ENCODE peak calls at places on chromosomes 2 and 18, in six cellular contexts. U is fibroblast of lung; B is CD4-positive, alpha-beta T cell; Z is CD4-positive, alpha-beta memory T cell; A is dorsolateral prefrontal cortex; I is substantia nigra. H is an unnamed sample.

GRCh38 chr2:5691659-5692529 is at the start of gene SOX11:
- DNase-seq in U (peak), B (no peak), Z (no peak), A (no peak), I (peak), H (no peak)

GRCh38 chr2:80086831-80087230 is 217.7 kb downstream of the LRRTM1 start:
- DNase-seq in U (peak), B (no peak), Z (no peak), A (no peak), I (no peak), H (no peak)

GRCh38 chr2:106566050-106566449 is 78.9 kb downstream of the CD8B2 start:
- DNase-seq in U (no peak), B (no peak), Z (no peak), A (no peak), I (no peak), H (no peak)

GRCh38 chr2:25103287-25103871 is 61.5 kb downstream of the EFR3B start:
- DNase-seq in U (peak), B (no peak), Z (no peak), A (no peak), I (no peak), H (no peak)

GRCh38 chr2:103361712-103362111 is 599.9 kb downstream of the TMEM182 start:
- DNase-seq in U (no peak), B (no peak), Z (no peak), A (no peak), I (no peak), H (no peak)

GRCh38 chr18:48490641-48491040 is 48.2 kb upstream of the CTIF start:
- DNase-seq in U (peak), B (no peak), Z (no peak), A (no peak), I (no peak), H (no peak)

GRCh38 chr2:21317131-21317530 is 193.4 kb downstream of the TDRD15 start:
- DNase-seq in U (no peak), B (no peak), Z (no peak), A (peak), I (peak), H (no peak)

GRCh38 chr2:45675130-45675812 is 23.8 kb downstream of the PRKCE start:
- DNase-seq in U (no peak), B (no peak), Z (no peak), A (no peak), I (no peak), H (no peak)

GRCh38 chr2:109324859-109325258 is 195.9 kb downstream of the SH3RF3 start:
- DNase-seq in U (peak), B (no peak), Z (no peak), A (no peak), I (no peak), H (no peak)

GRCh38 chr2:169997140-169997887 is 170.1 kb downstream of the UBR3 start:
- DNase-seq in U (no peak), B (no peak), Z (no peak), A (no peak), I (no peak), H (no peak)

GRCh38 chr2:233690444-233690843 is 2.2 kb upstream of the UGT1A6 start:
- DNase-seq in U (peak), B (no peak), Z (no peak), A (no peak), I (no peak), H (no peak)

GRCh38 chr2:105573910-105574655 is 170.6 kb upstream of the NCK2 start:
- DNase-seq in U (no peak), B (no peak), Z (no peak), A (no peak), I (no peak), H (no peak)

GRCh38 chr2:174608866-174609214 is 11.2 kb upstream of the WIPF1 start:
- DNase-seq in U (no peak), B (no peak), Z (no peak), A (no peak), I (no peak), H (no peak)

GRCh38 chr2:159797468-159798375 is at the start of gene CD302:
- DNase-seq in U (peak), B (no peak), Z (no peak), A (peak), I (peak), H (peak)

GRCh38 chr2:19073522-19073921 is 284.9 kb downstream of the OSR1 start:
- DNase-seq in U (peak), B (no peak), Z (no peak), A (no peak), I (no peak), H (no peak)

GRCh38 chr18:37299471-37300304 is 265.9 kb downstream of the CELF4 start:
- DNase-seq in U (peak), B (no peak), Z (peak), A (peak), I (peak), H (no peak)

GRCh38 chr18:5772706-5773105 is 122.6 kb downstream of the TMEM200C start:
- DNase-seq in U (no peak), B (no peak), Z (no peak), A (no peak), I (no peak), H (no peak)

GRCh38 chr2:142020368-142020767 is 110.4 kb downstream of the LRP1B start:
- DNase-seq in U (peak), B (no peak), Z (no peak), A (no peak), I (no peak), H (no peak)

GRCh38 chr2:98486374-98486981 is 41.8 kb downstream of the INPP4A start:
- DNase-seq in U (no peak), B (no peak), Z (no peak), A (no peak), I (no peak), H (no peak)

GRCh38 chr2:121285077-121285449 is at the start of gene TFCP2L1:
- DNase-seq in U (peak), B (no peak), Z (no peak), A (no peak), I (no peak), H (no peak)

GRCh38 chr2:114754907-114755563 is 312.6 kb downstream of the DPP10 start:
- DNase-seq in U (no peak), B (no peak), Z (no peak), A (no peak), I (no peak), H (no peak)

GRCh38 chr18:74226666-74227065 is 65.1 kb downstream of the CYB5A start:
- DNase-seq in U (no peak), B (no peak), Z (no peak), A (no peak), I (no peak), H (no peak)

GRCh38 chr2:236687296-236687955 is 117.8 kb downstream of the ACKR3 start:
- DNase-seq in U (no peak), B (no peak), Z (no peak), A (no peak), I (no peak), H (no peak)

GRCh38 chr2:42060718-42061619 is 13.1 kb downstream of the PKDCC start:
- DNase-seq in U (peak), B (no peak), Z (no peak), A (no peak), I (peak), H (no peak)

DNA sequence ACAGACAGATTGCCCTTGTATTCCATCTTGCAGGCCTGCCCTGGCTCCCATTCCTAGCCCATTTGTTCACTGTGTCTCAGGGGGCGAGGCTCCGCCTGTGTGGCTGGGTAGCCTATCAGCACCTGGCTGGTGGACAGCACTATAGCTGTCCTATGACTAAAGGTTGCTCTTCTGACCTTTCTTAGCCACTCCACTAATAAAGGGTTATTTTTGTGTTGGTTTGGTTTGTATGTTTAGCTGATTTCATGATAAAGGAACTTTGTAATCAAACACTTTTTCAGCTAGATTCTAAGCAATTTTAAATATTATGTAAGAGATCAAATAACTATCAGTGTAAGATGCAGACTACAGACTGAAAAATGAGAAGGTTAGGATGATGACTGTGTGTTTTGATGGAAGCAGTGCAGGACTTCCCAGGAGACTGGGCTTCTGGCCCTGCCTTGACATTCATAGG is 72.2 kb downstream of the CRIM1 start:
- DNase-seq in U (peak), B (no peak), Z (no peak), A (no peak), I (no peak), H (no peak)
- H3K27ac ChIP-seq in U (peak), B (no peak), Z (no peak), A (no peak), I (no peak), H (no peak)

GRCh38 chr2:28360742-28361293 is 31.8 kb upstream of the FOSL2 start:
- DNase-seq in U (peak), B (no peak), Z (no peak), A (no peak), I (no peak), H (no peak)
- H3K27ac ChIP-seq in U (peak), B (no peak), Z (no peak), A (no peak), I (no peak), H (no peak)

DNA sequence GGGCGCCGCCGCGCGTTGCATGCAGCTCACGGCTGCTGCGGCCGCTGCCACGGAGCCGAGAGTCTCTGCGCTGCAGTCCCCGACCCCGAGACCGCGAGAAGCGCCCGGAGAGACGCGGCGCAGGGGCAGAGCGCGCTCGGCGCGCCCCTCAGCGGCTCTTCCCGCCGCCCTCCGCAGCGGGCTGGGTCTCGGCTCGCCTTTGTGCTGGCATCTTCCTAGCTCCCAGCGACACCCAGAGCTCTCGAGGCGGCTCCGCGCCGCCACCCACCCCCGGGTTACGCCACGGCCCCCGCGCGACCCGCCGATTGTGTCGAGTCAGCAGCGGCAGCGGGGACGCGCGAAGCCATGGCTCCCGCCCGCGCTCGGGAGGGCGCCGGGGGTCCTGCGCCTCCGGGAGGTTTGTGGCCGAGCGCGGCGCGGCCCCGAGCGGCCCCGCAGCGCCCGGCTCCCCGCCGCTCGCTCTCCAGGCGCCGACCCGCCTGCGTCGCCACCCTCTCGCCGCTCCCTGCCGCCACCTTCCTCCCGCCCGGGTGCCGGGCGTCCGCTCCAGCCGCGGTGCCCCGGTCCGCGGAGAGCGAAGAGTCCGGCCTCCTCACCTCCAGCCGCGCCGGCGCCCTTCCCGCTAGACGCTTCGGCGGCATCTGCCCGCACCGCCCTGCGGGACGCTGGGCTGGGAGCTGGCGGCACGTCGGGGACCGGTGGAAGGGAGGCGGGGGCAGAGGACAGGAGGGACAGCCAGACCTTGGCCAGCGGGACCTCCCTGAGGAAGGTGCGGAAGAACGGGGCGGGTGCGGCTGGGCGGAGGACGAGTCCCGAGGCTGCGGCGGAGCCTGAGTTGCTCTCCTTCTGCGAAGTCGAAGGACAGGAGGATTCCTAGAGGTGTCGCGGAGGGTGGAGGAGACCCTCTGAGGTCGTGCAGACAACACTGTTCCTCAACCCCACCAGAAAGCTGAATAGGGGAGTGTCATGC is 46.3 kb upstream of the CCDC150 start:
- DNase-seq in U (peak), B (no peak), Z (no peak), A (peak), I (peak), H (no peak)
- H3K27ac ChIP-seq in U (no peak), B (no peak), Z (no peak), A (peak), I (peak), H (no peak)

GRCh38 chr2:201191132-201191875 is 8.4 kb downstream of the CASP10 start:
- DNase-seq in U (no peak), B (no peak), Z (peak), A (no peak), I (no peak), H (no peak)
- H3K27ac ChIP-seq in U (no peak), B (peak), Z (peak), A (no peak), I (no peak), H (peak)

DNA sequence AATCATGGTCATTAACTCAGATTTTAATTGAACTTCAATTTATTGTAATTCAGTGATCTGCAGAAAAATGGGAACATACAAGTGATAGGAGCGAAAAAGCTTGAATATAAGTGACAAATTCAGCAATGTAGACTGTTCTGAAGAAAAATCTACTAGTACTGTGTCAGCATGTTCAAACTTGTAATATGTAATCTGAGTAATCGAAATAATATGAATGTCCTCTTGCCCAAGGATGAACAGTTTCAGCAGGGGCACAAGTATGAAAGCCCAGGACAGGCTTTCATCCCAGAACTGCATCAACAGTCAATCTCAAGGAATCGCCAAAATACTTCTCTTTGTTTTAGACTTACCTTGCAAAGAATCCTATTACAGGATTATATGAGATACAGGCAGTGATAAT is 1110.5 kb downstream of the LRP1B start:
- DNase-seq in U (no peak), B (no peak), Z (no peak), A (no peak), I (no peak), H (no peak)
- H3K27ac ChIP-seq in U (peak), B (no peak), Z (no peak), A (no peak), I (no peak), H (no peak)

GRCh38 chr2:63628543-63628942 is 39.8 kb downstream of the MDH1 start:
- DNase-seq in U (no peak), B (no peak), Z (no peak), A (no peak), I (no peak), H (no peak)
- H3K27ac ChIP-seq in U (no peak), B (no peak), Z (no peak), A (no peak), I (no peak), H (no peak)

GRCh38 chr2:36700311-36700710 is 3.8 kb downstream of the VIT start:
- DNase-seq in U (no peak), B (no peak), Z (no peak), A (no peak), I (no peak), H (no peak)

GRCh38 chr2:36696533-36696932 is at the start of gene VIT:
- DNase-seq in U (peak), B (no peak), Z (no peak), A (no peak), I (no peak), H (no peak)

GRCh38 chr2:36701391-36701795 is 4.9 kb downstream of the VIT start:
- DNase-seq in U (peak), B (no peak), Z (no peak), A (no peak), I (no peak), H (no peak)

GRCh38 chr2:36697424-36698066 is 1.0 kb downstream of the VIT start:
- DNase-seq in U (no peak), B (no peak), Z (no peak), A (no peak), I (no peak), H (no peak)

DNA sequence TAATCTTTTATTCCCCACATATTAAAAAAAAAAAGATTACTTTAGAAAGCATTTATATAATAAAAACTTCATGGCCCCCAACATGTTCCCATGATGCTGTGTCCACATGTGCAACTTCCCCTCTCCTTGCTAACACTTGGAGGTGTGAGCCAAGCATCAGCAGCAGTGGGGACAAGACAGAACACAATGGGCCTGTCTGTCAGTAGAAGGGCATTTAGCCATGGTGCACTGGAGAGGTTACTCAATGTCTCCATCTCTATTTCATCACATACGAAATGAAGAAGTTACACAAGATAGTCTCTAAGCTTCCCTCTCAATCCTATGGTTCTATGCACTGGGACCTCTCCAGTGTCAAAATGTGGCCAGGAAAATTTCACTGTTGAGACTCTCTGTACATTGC is 2.5 kb downstream of the VIT start:
- DNase-seq in U (no peak), B (no peak), Z (no peak), A (no peak), I (no peak), H (no peak)
- H3K27ac ChIP-seq in U (no peak), B (no peak), Z (no peak), A (no peak), I (no peak), H (no peak)

DNA sequence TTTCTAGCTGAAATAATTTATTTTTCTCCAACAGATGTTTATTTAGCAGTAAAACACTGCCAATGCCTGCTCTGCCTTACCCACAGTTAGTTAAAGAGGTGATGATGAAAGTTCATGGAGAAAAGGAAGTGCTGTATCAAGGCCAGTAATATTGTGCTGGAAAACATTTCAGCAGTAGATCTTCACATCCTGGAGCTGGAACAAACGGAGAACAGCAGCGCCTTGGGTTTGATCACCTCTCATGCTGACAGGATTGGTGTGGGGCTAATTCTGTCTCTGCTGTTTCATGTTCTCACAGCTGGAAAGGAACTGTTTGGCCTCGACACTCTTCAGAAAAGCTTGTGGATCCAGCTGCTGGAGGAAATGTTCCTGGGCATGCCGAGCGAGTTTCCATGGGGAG is 61.5 kb upstream of the RPE start:
- DNase-seq in U (no peak), B (no peak), Z (no peak), A (no peak), I (no peak), H (no peak)
- H3K27ac ChIP-seq in U (no peak), B (no peak), Z (no peak), A (no peak), I (no peak), H (no peak)

H was measured in CD8-positive, alpha-beta T cell.